ENCODE peak calls at places on chromosomes 7 and 10, in seven cellular contexts. One of them, this sample, is unnamed.

GRCh38 chr10:61332506-61332905 is 120.7 kb downstream of the TMEM26 start:
- DNase-seq in SK-N-SH: no peak
- DNase-seq in IMR-90: no peak
- DNase-seq in K562: no peak
- DNase-seq in GM12878: no peak
- DNase-seq in HepG2: no peak
- DNase-seq in H1: no peak
- DNase-seq in this sample: no peak

GRCh38 chr7:86708334-86708733 is 64.6 kb downstream of the GRM3 start:
- DNase-seq in SK-N-SH: no peak
- DNase-seq in IMR-90: no peak
- DNase-seq in K562: no peak
- DNase-seq in GM12878: no peak
- DNase-seq in HepG2: no peak
- DNase-seq in H1: no peak
- DNase-seq in this sample: no peak

GRCh38 chr7:28660132-28660531 is 247.8 kb downstream of the CREB5 start:
- DNase-seq in SK-N-SH: no peak
- DNase-seq in IMR-90: no peak
- DNase-seq in K562: no peak
- DNase-seq in GM12878: no peak
- DNase-seq in HepG2: no peak
- DNase-seq in H1: no peak
- DNase-seq in this sample: no peak

GRCh38 chr7:159022238-159022993 is 122.3 kb downstream of the VIPR2 start:
- DNase-seq in SK-N-SH: no peak
- DNase-seq in IMR-90: no peak
- DNase-seq in K562: peak; percentile 49
- DNase-seq in GM12878: no peak
- DNase-seq in HepG2: no peak
- DNase-seq in H1: no peak
- DNase-seq in this sample: peak; percentile 41

GRCh38 chr10:95335933-95336699 is 45.3 kb upstream of the PDLIM1 start:
- DNase-seq in SK-N-SH: no peak
- DNase-seq in IMR-90: no peak
- DNase-seq in K562: no peak
- DNase-seq in GM12878: no peak
- DNase-seq in HepG2: peak; percentile 89
- DNase-seq in H1: no peak
- DNase-seq in this sample: no peak

GRCh38 chr10:117408436-117409384 is 33.5 kb upstream of the PDZD8 start:
- DNase-seq in SK-N-SH: no peak
- DNase-seq in IMR-90: no peak
- DNase-seq in K562: no peak
- DNase-seq in GM12878: no peak
- DNase-seq in HepG2: no peak
- DNase-seq in H1: no peak
- DNase-seq in this sample: no peak

GRCh38 chr10:101007915-101008822 is 8.6 kb downstream of the LZTS2 start:
- DNase-seq in SK-N-SH: peak; percentile 45
- DNase-seq in IMR-90: no peak
- DNase-seq in K562: no peak
- DNase-seq in GM12878: no peak
- DNase-seq in HepG2: no peak
- DNase-seq in H1: no peak
- DNase-seq in this sample: no peak

GRCh38 chr7:7667187-7667586 is 26.6 kb downstream of the UMAD1 start:
- DNase-seq in SK-N-SH: no peak
- DNase-seq in IMR-90: no peak
- DNase-seq in K562: no peak
- DNase-seq in GM12878: no peak
- DNase-seq in HepG2: no peak
- DNase-seq in H1: no peak
- DNase-seq in this sample: no peak

GRCh38 chr10:102615361-102615760 is 28.9 kb upstream of the TRIM8 start:
- DNase-seq in SK-N-SH: peak; percentile 70
- DNase-seq in IMR-90: no peak
- DNase-seq in K562: peak; percentile 63
- DNase-seq in GM12878: no peak
- DNase-seq in HepG2: no peak
- DNase-seq in H1: no peak
- DNase-seq in this sample: peak; percentile 20

GRCh38 chr10:69786791-69787190 is 14.9 kb upstream of the COL13A1 start:
- DNase-seq in SK-N-SH: no peak
- DNase-seq in IMR-90: peak; percentile 56
- DNase-seq in K562: no peak
- DNase-seq in GM12878: no peak
- DNase-seq in HepG2: no peak
- DNase-seq in H1: no peak
- DNase-seq in this sample: no peak

GRCh38 chr7:41131956-41132355 is 570.9 kb downstream of the INHBA start:
- DNase-seq in SK-N-SH: no peak
- DNase-seq in IMR-90: no peak
- DNase-seq in K562: no peak
- DNase-seq in GM12878: no peak
- DNase-seq in HepG2: no peak
- DNase-seq in H1: no peak
- DNase-seq in this sample: no peak

GRCh38 chr10:5194431-5194830 is 2.2 kb upstream of the AKR1C4 start:
- DNase-seq in SK-N-SH: no peak
- DNase-seq in IMR-90: no peak
- DNase-seq in K562: no peak
- DNase-seq in GM12878: no peak
- DNase-seq in HepG2: peak; percentile 24
- DNase-seq in H1: no peak
- DNase-seq in this sample: no peak

GRCh38 chr7:18041202-18041601 is 13.6 kb upstream of the PRPS1L1 start:
- DNase-seq in SK-N-SH: no peak
- DNase-seq in IMR-90: peak; percentile 26
- DNase-seq in K562: no peak
- DNase-seq in GM12878: no peak
- DNase-seq in HepG2: no peak
- DNase-seq in H1: no peak
- DNase-seq in this sample: no peak

GRCh38 chr7:105691029-105691691 is 109.9 kb upstream of the EFCAB10 start:
- DNase-seq in SK-N-SH: no peak
- DNase-seq in IMR-90: peak; percentile 65
- DNase-seq in K562: no peak
- DNase-seq in GM12878: no peak
- DNase-seq in HepG2: no peak
- DNase-seq in H1: no peak
- DNase-seq in this sample: no peak

GRCh38 chr7:74043523-74043951 is 15.6 kb downstream of the ELN start:
- DNase-seq in SK-N-SH: peak; percentile 91
- DNase-seq in IMR-90: peak; percentile 64
- DNase-seq in K562: no peak
- DNase-seq in GM12878: no peak
- DNase-seq in HepG2: no peak
- DNase-seq in H1: no peak
- DNase-seq in this sample: no peak

GRCh38 chr7:27182861-27183681 is 2.0 kb downstream of the HOXA11 start:
- DNase-seq in SK-N-SH: peak; percentile 55
- DNase-seq in IMR-90: no peak
- DNase-seq in K562: no peak
- DNase-seq in GM12878: no peak
- DNase-seq in HepG2: no peak
- DNase-seq in H1: no peak
- DNase-seq in this sample: no peak

GRCh38 chr7:40889560-40889959 is 754.8 kb downstream of the SUGCT start:
- DNase-seq in SK-N-SH: no peak
- DNase-seq in IMR-90: no peak
- DNase-seq in K562: no peak
- DNase-seq in GM12878: no peak
- DNase-seq in HepG2: no peak
- DNase-seq in H1: no peak
- DNase-seq in this sample: no peak

GRCh38 chr7:97024209-97025129 is at the start of gene DLX5:
- DNase-seq in SK-N-SH: peak; percentile 84
- DNase-seq in IMR-90: peak; percentile 6
- DNase-seq in K562: no peak
- DNase-seq in GM12878: no peak
- DNase-seq in HepG2: peak; percentile 18
- DNase-seq in H1: no peak
- DNase-seq in this sample: peak; percentile 24
- TF ChIP-seq RFX5 in SK-N-SH: no peak
- TF ChIP-seq RFX5 in IMR-90: no peak
- TF ChIP-seq RFX5 in K562: no peak
- TF ChIP-seq RFX5 in GM12878: no peak
- TF ChIP-seq RFX5 in HepG2: no peak
- TF ChIP-seq RFX5 in H1: no peak
- TF ChIP-seq RFX5 in this sample: no peak

GRCh38 chr10:131576341-131577177 is 265.0 kb upstream of the TCERG1L start:
- DNase-seq in SK-N-SH: no peak
- DNase-seq in IMR-90: no peak
- DNase-seq in K562: no peak
- DNase-seq in GM12878: no peak
- DNase-seq in HepG2: no peak
- DNase-seq in H1: no peak
- DNase-seq in this sample: no peak

GRCh38 chr10:131573256-131574215 is 262.0 kb upstream of the TCERG1L start:
- DNase-seq in SK-N-SH: no peak
- DNase-seq in IMR-90: no peak
- DNase-seq in K562: no peak
- DNase-seq in GM12878: no peak
- DNase-seq in HepG2: no peak
- DNase-seq in H1: no peak
- DNase-seq in this sample: no peak

GRCh38 chr10:131574363-131574706 is 262.8 kb upstream of the TCERG1L start:
- DNase-seq in SK-N-SH: no peak
- DNase-seq in IMR-90: no peak
- DNase-seq in K562: no peak
- DNase-seq in GM12878: no peak
- DNase-seq in HepG2: no peak
- DNase-seq in H1: no peak
- DNase-seq in this sample: no peak

GRCh38 chr10:131575877-131576276 is 264.4 kb upstream of the TCERG1L start:
- DNase-seq in SK-N-SH: no peak
- DNase-seq in IMR-90: no peak
- DNase-seq in K562: no peak
- DNase-seq in GM12878: no peak
- DNase-seq in HepG2: no peak
- DNase-seq in H1: no peak
- DNase-seq in this sample: no peak

DNA sequence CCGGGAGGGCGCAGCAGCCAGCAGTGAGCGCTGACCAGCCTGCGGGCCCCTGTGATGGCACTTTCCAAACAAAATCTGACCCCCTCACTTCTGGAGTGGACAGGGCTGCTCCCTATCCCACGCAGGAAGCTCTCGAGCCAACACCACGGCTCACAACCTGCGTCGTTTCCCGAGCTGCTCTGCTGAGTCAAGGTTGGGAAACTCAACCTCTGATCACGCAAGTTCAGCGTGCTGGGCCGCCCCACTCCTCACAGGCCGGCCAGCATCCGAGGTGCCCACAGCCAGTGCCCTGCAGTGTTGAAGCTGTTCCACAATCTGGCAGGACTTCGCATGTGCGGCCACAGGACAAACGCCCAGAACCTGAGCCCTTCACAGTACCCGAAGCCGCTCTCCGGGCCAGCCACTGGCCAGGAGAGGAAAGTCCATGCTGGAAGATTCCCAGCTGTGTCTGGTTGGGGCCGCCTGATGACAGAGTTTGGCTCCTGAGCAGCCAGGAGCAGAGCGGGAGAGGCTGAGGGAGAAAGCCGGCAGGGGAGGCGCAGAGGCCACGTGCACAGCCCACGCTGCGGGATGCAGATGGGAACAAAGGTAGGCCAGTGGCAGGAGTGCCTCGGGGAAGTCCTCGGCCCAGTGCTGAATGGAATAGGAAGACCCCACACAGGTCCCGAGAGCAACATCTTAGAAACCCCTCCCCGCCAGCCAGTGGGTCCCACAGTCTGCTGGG is 263.3 kb upstream of the TCERG1L start:
- DNase-seq in SK-N-SH: no peak
- DNase-seq in IMR-90: no peak
- DNase-seq in K562: no peak
- DNase-seq in GM12878: no peak
- DNase-seq in HepG2: no peak
- DNase-seq in H1: no peak
- DNase-seq in this sample: no peak
- H3K4me3 ChIP-seq in SK-N-SH: no peak overlapping the region
- H3K4me3 ChIP-seq in IMR-90: no peak overlapping the region
- H3K4me3 ChIP-seq in K562: no peak overlapping the region
- H3K4me3 ChIP-seq in GM12878: no peak overlapping the region
- H3K4me3 ChIP-seq in HepG2: no peak overlapping the region
- H3K4me3 ChIP-seq in H1: no peak overlapping the region
- H3K4me3 ChIP-seq in this sample: no peak overlapping the region

GRCh38 chr7:70568674-70569334 is 563.1 kb upstream of the GALNT17 start:
- DNase-seq in SK-N-SH: no peak
- DNase-seq in IMR-90: no peak
- DNase-seq in K562: no peak
- DNase-seq in GM12878: no peak
- DNase-seq in HepG2: no peak
- DNase-seq in H1: no peak
- DNase-seq in this sample: no peak
- TF ChIP-seq RFX5 in SK-N-SH: no peak
- TF ChIP-seq RFX5 in IMR-90: no peak
- TF ChIP-seq RFX5 in K562: no peak
- TF ChIP-seq RFX5 in GM12878: no peak
- TF ChIP-seq RFX5 in HepG2: no peak
- TF ChIP-seq RFX5 in H1: no peak
- TF ChIP-seq RFX5 in this sample: no peak

GRCh38 chr7:22894585-22894984 is 71.9 kb upstream of the TOMM7 start:
- DNase-seq in SK-N-SH: no peak
- DNase-seq in IMR-90: no peak
- DNase-seq in K562: no peak
- DNase-seq in GM12878: no peak
- DNase-seq in HepG2: no peak
- DNase-seq in H1: no peak
- DNase-seq in this sample: no peak

GRCh38 chr7:22890773-22891172 is 68.1 kb upstream of the TOMM7 start:
- DNase-seq in SK-N-SH: no peak
- DNase-seq in IMR-90: no peak
- DNase-seq in K562: no peak
- DNase-seq in GM12878: no peak
- DNase-seq in HepG2: no peak
- DNase-seq in H1: no peak
- DNase-seq in this sample: no peak

GRCh38 chr7:22896917-22897316 is 74.3 kb upstream of the TOMM7 start:
- DNase-seq in SK-N-SH: no peak
- DNase-seq in IMR-90: no peak
- DNase-seq in K562: no peak
- DNase-seq in GM12878: no peak
- DNase-seq in HepG2: peak; percentile 15
- DNase-seq in H1: no peak
- DNase-seq in this sample: no peak

GRCh38 chr7:22900101-22900500 is 77.5 kb upstream of the TOMM7 start:
- DNase-seq in SK-N-SH: no peak
- DNase-seq in IMR-90: no peak
- DNase-seq in K562: no peak
- DNase-seq in GM12878: no peak
- DNase-seq in HepG2: peak; percentile 43
- DNase-seq in H1: no peak
- DNase-seq in this sample: no peak

DNA sequence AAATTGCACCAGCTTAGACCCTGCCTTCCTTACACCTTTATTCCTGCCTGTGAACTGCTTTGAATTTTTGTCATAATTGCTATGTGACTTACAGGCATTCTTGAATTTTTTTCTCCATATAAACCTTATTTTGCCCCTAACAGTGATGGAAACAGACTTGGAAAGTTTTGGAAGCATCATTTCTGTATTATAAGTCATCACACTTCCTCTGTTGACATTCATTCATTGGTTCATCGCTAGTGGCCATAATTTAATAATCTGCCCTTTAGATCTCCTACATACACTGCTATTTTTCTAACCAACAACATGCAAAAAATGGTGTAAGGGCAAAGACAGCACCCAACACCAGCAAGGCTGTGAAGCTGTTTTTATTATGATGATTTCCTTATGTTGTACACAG is 72.8 kb upstream of the TOMM7 start:
- DNase-seq in SK-N-SH: no peak
- DNase-seq in IMR-90: peak; percentile 7
- DNase-seq in K562: no peak
- DNase-seq in GM12878: no peak
- DNase-seq in HepG2: no peak
- DNase-seq in H1: no peak
- DNase-seq in this sample: no peak
- H3K4me3 ChIP-seq in SK-N-SH: no peak overlapping the region
- H3K4me3 ChIP-seq in IMR-90: no peak overlapping the region
- H3K4me3 ChIP-seq in K562: no peak overlapping the region
- H3K4me3 ChIP-seq in GM12878: no peak overlapping the region
- H3K4me3 ChIP-seq in HepG2: no peak overlapping the region
- H3K4me3 ChIP-seq in H1: no peak overlapping the region
- H3K4me3 ChIP-seq in this sample: no peak overlapping the region